ENCODE peak calls at places on chromosomes 2 and 18, in four cellular contexts. W is GM23248, I is thoracic aorta, C is upper lobe of right lung. M is an unnamed sample.

GRCh38 chr2:117308861-117309770 is 505.4 kb upstream of the DDX18 start:
- DNase-seq in W (no peak), I (no peak), C (no peak), M (no peak)

GRCh38 chr2:96876036-96876810 is 6.3 kb upstream of the SEMA4C start:
- DNase-seq in W (peak; percentile 45), I (no peak), C (no peak), M (no peak)

GRCh38 chr2:46873632-46874068 is 42.0 kb downstream of the MCFD2 start:
- DNase-seq in W (peak; percentile 98), I (peak; percentile 43), C (peak; percentile 60), M (no peak)

GRCh38 chr2:48946444-48947048 is 191.0 kb upstream of the LHCGR start:
- DNase-seq in W (peak; percentile 62), I (peak; percentile 3), C (no peak), M (peak; percentile 9)

GRCh38 chr18:58953627-58954026 is 89.0 kb downstream of the ZNF532 start:
- DNase-seq in W (no peak), I (no peak), C (no peak), M (no peak)

GRCh38 chr18:59884331-59884730 is 15.5 kb upstream of the PMAIP1 start:
- DNase-seq in W (no peak), I (no peak), C (no peak), M (no peak)

GRCh38 chr18:46379323-46379950 is 275.3 kb downstream of the HAUS1 start:
- DNase-seq in W (no peak), I (no peak), C (no peak), M (no peak)

GRCh38 chr2:168348076-168348475 is 100.7 kb upstream of the STK39 start:
- DNase-seq in W (peak; percentile 54), I (no peak), C (no peak), M (no peak)

GRCh38 chr2:190121971-190122370 is 59.4 kb upstream of the MSTN start:
- DNase-seq in W (peak; percentile 24), I (no peak), C (no peak), M (no peak)

GRCh38 chr2:120403261-120403660 is 57.3 kb downstream of the INHBB start:
- DNase-seq in W (no peak), I (no peak), C (no peak), M (no peak)

GRCh38 chr2:172790404-172790803 is 54.8 kb downstream of the RAPGEF4 start:
- DNase-seq in W (no peak), I (no peak), C (no peak), M (no peak)

GRCh38 chr2:108492364-108492763 is 41.9 kb upstream of the LIMS1 start:
- DNase-seq in W (peak; percentile 87), I (no peak), C (no peak), M (no peak)

GRCh38 chr18:57249109-57249508 is 102.2 kb downstream of the BOD1L2 start:
- DNase-seq in W (no peak), I (no peak), C (no peak), M (no peak)

GRCh38 chr18:62324917-62325805 is at the start of gene TNFRSF11A:
- DNase-seq in W (peak; percentile 44), I (no peak), C (peak; percentile 83), M (peak; percentile 52)

GRCh38 chr2:96205888-96206287 is 2.7 kb downstream of the STARD7 start:
- DNase-seq in W (peak; percentile 92), I (no peak), C (no peak), M (no peak)

GRCh38 chr2:202084265-202084664 is 11.2 kb downstream of the KIAA2012 start:
- DNase-seq in W (peak; percentile 18), I (no peak), C (no peak), M (no peak)

GRCh38 chr18:14919666-14920065 is 171.7 kb downstream of the ANKRD30B start:
- DNase-seq in W (no peak), I (no peak), C (no peak), M (peak; percentile 7)

GRCh38 chr2:99101697-99102096 is 39.8 kb upstream of the C2orf15 start:
- DNase-seq in W (peak; percentile 7), I (no peak), C (no peak), M (no peak)

DNA sequence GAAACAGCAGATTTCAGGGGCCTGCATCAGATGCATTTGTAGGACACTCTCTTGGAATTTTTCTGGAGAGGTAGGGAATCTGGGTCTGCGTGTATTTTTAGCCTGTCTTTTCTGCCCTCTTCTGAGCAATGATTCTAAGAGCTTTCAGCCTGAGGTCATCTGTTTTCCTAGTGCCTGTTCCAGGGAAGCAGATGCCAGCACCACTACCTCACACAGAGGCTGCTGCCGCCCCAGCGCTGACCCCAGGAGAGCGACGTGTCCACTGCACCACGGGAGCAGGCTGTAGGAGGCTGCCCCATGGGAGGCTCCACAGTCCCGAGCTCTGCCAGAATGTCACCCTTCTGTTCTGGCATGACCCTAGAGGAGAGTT is 316.5 kb downstream of the CYP26B1 start:
- DNase-seq in W (peak; percentile 96), I (peak; percentile 51), C (no peak), M (no peak)
- H3K27ac ChIP-seq in W (peak overlapping the region; percentile 92), I (peak overlapping the region; percentile 92), C (no peak overlapping the region), M (no peak overlapping the region)

GRCh38 chr2:75519843-75520242 is 40.9 kb downstream of the EVA1A start:
- DNase-seq in W (no peak), I (no peak), C (no peak), M (no peak)
- H3K4me1 ChIP-seq in W (peaks cover 29% of the 10 kb centered on the region), I (no peaks in the 10 kb centered on the region), C (no peaks in the 10 kb centered on the region), M (no peaks in the 10 kb centered on the region)

GRCh38 chr2:2157400-2157799 is 173.7 kb downstream of the MYT1L start:
- DNase-seq in W (no peak), I (no peak), C (no peak), M (no peak)
- H3K9me3 ChIP-seq in W (no peaks in the 10 kb centered on the region), I (peaks cover 8% of the 10 kb centered on the region), C (no peaks in the 10 kb centered on the region), M (no peaks in the 10 kb centered on the region)

GRCh38 chr2:205733648-205734047 is 51.3 kb downstream of the NRP2 start:
- DNase-seq in W (no peak), I (no peak), C (no peak), M (no peak)

GRCh38 chr2:205730701-205731271 is 48.5 kb downstream of the NRP2 start:
- DNase-seq in W (peak; percentile 51), I (no peak), C (no peak), M (no peak)

GRCh38 chr2:205733082-205733481 is 50.8 kb downstream of the NRP2 start:
- DNase-seq in W (no peak), I (no peak), C (no peak), M (no peak)

GRCh38 chr2:205731521-205731965 is 49.2 kb downstream of the NRP2 start:
- DNase-seq in W (peak; percentile 92), I (no peak), C (no peak), M (no peak)

GRCh38 chr2:205732314-205732713 is 50.0 kb downstream of the NRP2 start:
- DNase-seq in W (no peak), I (no peak), C (no peak), M (no peak)
- H3K27ac ChIP-seq in W (peak overlapping the region; percentile 70), I (no peak overlapping the region), C (no peak overlapping the region), M (no peak overlapping the region)

GRCh38 chr2:240374085-240374907 is 61.2 kb upstream of the GPC1 start:
- DNase-seq in W (peak; percentile 96), I (peak; percentile 32), C (peak; percentile 75), M (no peak)

GRCh38 chr2:240371461-240372000 is 63.9 kb upstream of the GPC1 start:
- DNase-seq in W (no peak), I (no peak), C (no peak), M (no peak)

GRCh38 chr2:240372051-240372450 is 63.4 kb upstream of the GPC1 start:
- DNase-seq in W (no peak), I (no peak), C (no peak), M (no peak)

GRCh38 chr2:240375024-240375645 is 60.3 kb upstream of the GPC1 start:
- DNase-seq in W (no peak), I (no peak), C (no peak), M (no peak)

GRCh38 chr2:240373289-240373885 is 62.1 kb upstream of the GPC1 start:
- DNase-seq in W (no peak), I (no peak), C (no peak), M (no peak)
- H3K4me1 ChIP-seq in W (peaks cover 33% of the 10 kb centered on the region), I (peaks cover 60% of the 10 kb centered on the region), C (peaks cover 12% of the 10 kb centered on the region), M (no peaks in the 10 kb centered on the region)

GRCh38 chr18:64331419-64331818 is 182.5 kb upstream of the LINC00305 start:
- DNase-seq in W (no peak), I (no peak), C (no peak), M (no peak)
- H3K9me3 ChIP-seq in W (no peaks in the 10 kb centered on the region), I (no peaks in the 10 kb centered on the region), C (no peaks in the 10 kb centered on the region), M (no peaks in the 10 kb centered on the region)

GRCh38 chr2:127829845-127830246 is 18.9 kb upstream of the WDR33 start:
- DNase-seq in W (no peak), I (no peak), C (no peak), M (peak; percentile 15)
- H3K27ac ChIP-seq in W (no peak overlapping the region), I (no peak overlapping the region), C (no peak overlapping the region), M (peak overlapping the region; percentile 31)

GRCh38 chr2:203693242-203693879 is 13.1 kb upstream of the CD28 start:
- DNase-seq in W (no peak), I (no peak), C (no peak), M (no peak)
- H3K4me1 ChIP-seq in W (peaks cover 21% of the 10 kb centered on the region), I (peaks cover 24% of the 10 kb centered on the region), C (peaks cover 35% of the 10 kb centered on the region), M (peaks cover 3% of the 10 kb centered on the region)

GRCh38 chr18:5964108-5964507 is 68.8 kb upstream of the TMEM200C start:
- DNase-seq in W (no peak), I (no peak), C (no peak), M (no peak)

GRCh38 chr18:5966514-5966913 is 71.2 kb upstream of the TMEM200C start:
- DNase-seq in W (peak; percentile 38), I (no peak), C (no peak), M (no peak)

GRCh38 chr18:5963267-5963666 is 67.9 kb upstream of the TMEM200C start:
- DNase-seq in W (no peak), I (no peak), C (no peak), M (no peak)

GRCh38 chr18:5964996-5965395 is 69.7 kb upstream of the TMEM200C start:
- DNase-seq in W (no peak), I (no peak), C (no peak), M (no peak)

DNA sequence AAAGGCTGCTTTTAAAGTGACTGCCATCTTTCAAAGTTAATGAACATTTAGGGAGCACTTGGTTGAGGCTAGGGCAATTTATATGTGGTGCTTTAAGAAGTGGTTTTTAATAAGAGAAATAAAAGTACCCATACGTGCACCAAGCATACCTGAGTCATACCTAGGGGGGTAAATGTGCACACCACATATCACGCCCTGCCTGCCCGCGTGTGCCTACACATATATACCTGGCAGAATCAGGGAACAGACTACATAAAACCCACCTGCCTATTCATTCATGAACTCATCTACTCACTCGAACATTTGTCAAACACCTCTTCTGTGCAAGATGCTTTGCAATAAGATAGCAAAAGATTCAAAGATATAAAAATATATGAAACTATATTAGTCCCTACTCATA is 69.3 kb upstream of the TMEM200C start:
- DNase-seq in W (no peak), I (no peak), C (no peak), M (no peak)
- H3K9me3 ChIP-seq in W (no peaks in the 10 kb centered on the region), I (no peaks in the 10 kb centered on the region), C (no peaks in the 10 kb centered on the region), M (no peaks in the 10 kb centered on the region)